ENCODE peak calls at places on chromosome 17, in ten cellular contexts. A is sigmoid colon, P is lower lobe of right lung, X is ovary, W is prostate gland, S is esophagus squamous epithelium, T is stomach, R is fibroblast of lung, O is foreskin fibroblast, C is GM23338. M is an unnamed sample.

GRCh38 chr17:57604771-57605733 is 140.0 kb downstream of the CCDC182 start:
- DNase-seq in A (peak), P (no peak), X (peak), W (peak), S (no peak), T (peak), R (peak), O (peak), C (peak), M (peak)

GRCh38 chr17:6427284-6427781 is 7.6 kb downstream of the AIPL1 start:
- DNase-seq in A (no peak), P (no peak), X (no peak), W (no peak), S (no peak), T (no peak), R (peak), O (peak), C (no peak), M (peak)

GRCh38 chr17:64739316-64740058 is 77.4 kb upstream of the SMURF2 start:
- DNase-seq in A (no peak), P (no peak), X (no peak), W (no peak), S (no peak), T (no peak), R (peak), O (peak), C (peak), M (no peak)

GRCh38 chr17:81550285-81550684 is 1.9 kb downstream of the FAAP100 start:
- DNase-seq in A (no peak), P (no peak), X (no peak), W (no peak), S (no peak), T (no peak), R (no peak), O (no peak), C (no peak), M (no peak)

GRCh38 chr17:76240461-76241204 is at the start of gene RNF157:
- DNase-seq in A (peak), P (peak), X (peak), W (peak), S (no peak), T (peak), R (peak), O (peak), C (peak), M (peak)

GRCh38 chr17:57892146-57892819 is 42.4 kb upstream of the MRPS23 start:
- DNase-seq in A (peak), P (peak), X (peak), W (peak), S (peak), T (peak), R (peak), O (peak), C (peak), M (peak)

GRCh38 chr17:39196820-39197331 is 593 bp downstream of the CACNB1 start:
- DNase-seq in A (no peak), P (peak), X (peak), W (no peak), S (no peak), T (no peak), R (no peak), O (peak), C (peak), M (peak)

GRCh38 chr17:74150428-74151025 is 53.0 kb upstream of the RPL38 start:
- DNase-seq in A (no peak), P (no peak), X (no peak), W (no peak), S (no peak), T (no peak), R (no peak), O (no peak), C (no peak), M (no peak)

GRCh38 chr17:47907932-47908562 is 12.0 kb downstream of the SP2 start:
- DNase-seq in A (no peak), P (no peak), X (no peak), W (no peak), S (no peak), T (no peak), R (no peak), O (no peak), C (no peak), M (no peak)

GRCh38 chr17:50363217-50364060 is 9.5 kb downstream of the MRPL27 start:
- DNase-seq in A (peak), P (no peak), X (no peak), W (no peak), S (no peak), T (no peak), R (peak), O (peak), C (peak), M (no peak)

GRCh38 chr17:68516732-68517131 is 4.5 kb downstream of the PRKAR1A start:
- DNase-seq in A (no peak), P (no peak), X (no peak), W (no peak), S (no peak), T (no peak), R (no peak), O (no peak), C (no peak), M (no peak)

GRCh38 chr17:75439287-75439686 is 17.1 kb upstream of the TMEM94 start:
- DNase-seq in A (no peak), P (no peak), X (no peak), W (no peak), S (no peak), T (no peak), R (no peak), O (no peak), C (no peak), M (no peak)

GRCh38 chr17:32441886-32442285 is 2.4 kb upstream of the PSMD11 start:
- DNase-seq in A (no peak), P (no peak), X (no peak), W (no peak), S (no peak), T (no peak), R (no peak), O (no peak), C (no peak), M (no peak)

GRCh38 chr17:47650525-47651522 is 1.1 kb downstream of the KPNB1 start:
- DNase-seq in A (peak), P (peak), X (peak), W (peak), S (peak), T (peak), R (peak), O (peak), C (peak), M (peak)

GRCh38 chr17:40314557-40314953 is 5.6 kb downstream of the RARA start:
- DNase-seq in A (peak), P (peak), X (peak), W (peak), S (no peak), T (peak), R (peak), O (peak), C (no peak), M (peak)

GRCh38 chr17:49217651-49218413 is 7.3 kb downstream of the ABI3 start:
- DNase-seq in A (peak), P (peak), X (no peak), W (peak), S (no peak), T (peak), R (no peak), O (no peak), C (no peak), M (peak)

GRCh38 chr17:75910699-75911098 is 6.0 kb upstream of the MRPL38 start:
- DNase-seq in A (no peak), P (no peak), X (no peak), W (peak), S (no peak), T (peak), R (no peak), O (no peak), C (peak), M (no peak)

GRCh38 chr17:10033449-10033848 is 128.4 kb upstream of the RCVRN start:
- DNase-seq in A (no peak), P (no peak), X (no peak), W (no peak), S (no peak), T (no peak), R (no peak), O (no peak), C (no peak), M (peak)
- TF ChIP-seq CTCF in A (no peak), P (no peak), X (no peak), W (no peak), S (no peak), T (no peak), R (no peak), O (no peak), C (no peak), M (no peak)

GRCh38 chr17:1908699-1909309 is 79.0 kb downstream of the RPA1 start:
- DNase-seq in A (peak), P (no peak), X (peak), W (peak), S (no peak), T (peak), R (peak), O (peak), C (peak), M (peak)
- H3K4me3 ChIP-seq in A (peak), P (peak), X (no peak), W (no peak), S (peak), T (peak), R (no peak), O (peak), C (peak), M (no peak)

GRCh38 chr17:17781591-17782424 is 55.0 kb downstream of the SREBF1 start:
- DNase-seq in A (peak), P (no peak), X (peak), W (peak), S (no peak), T (peak), R (peak), O (peak), C (peak), M (no peak)

GRCh38 chr17:17784599-17785264 is 52.1 kb downstream of the SREBF1 start:
- DNase-seq in A (no peak), P (no peak), X (no peak), W (no peak), S (no peak), T (peak), R (no peak), O (peak), C (peak), M (peak)

GRCh38 chr17:17782425-17783120 is 54.2 kb downstream of the SREBF1 start:
- DNase-seq in A (no peak), P (no peak), X (no peak), W (no peak), S (no peak), T (peak), R (no peak), O (peak), C (peak), M (peak)

GRCh38 chr17:17783825-17784598 is 52.8 kb downstream of the SREBF1 start:
- DNase-seq in A (no peak), P (no peak), X (peak), W (peak), S (no peak), T (peak), R (peak), O (peak), C (peak), M (peak)

DNA sequence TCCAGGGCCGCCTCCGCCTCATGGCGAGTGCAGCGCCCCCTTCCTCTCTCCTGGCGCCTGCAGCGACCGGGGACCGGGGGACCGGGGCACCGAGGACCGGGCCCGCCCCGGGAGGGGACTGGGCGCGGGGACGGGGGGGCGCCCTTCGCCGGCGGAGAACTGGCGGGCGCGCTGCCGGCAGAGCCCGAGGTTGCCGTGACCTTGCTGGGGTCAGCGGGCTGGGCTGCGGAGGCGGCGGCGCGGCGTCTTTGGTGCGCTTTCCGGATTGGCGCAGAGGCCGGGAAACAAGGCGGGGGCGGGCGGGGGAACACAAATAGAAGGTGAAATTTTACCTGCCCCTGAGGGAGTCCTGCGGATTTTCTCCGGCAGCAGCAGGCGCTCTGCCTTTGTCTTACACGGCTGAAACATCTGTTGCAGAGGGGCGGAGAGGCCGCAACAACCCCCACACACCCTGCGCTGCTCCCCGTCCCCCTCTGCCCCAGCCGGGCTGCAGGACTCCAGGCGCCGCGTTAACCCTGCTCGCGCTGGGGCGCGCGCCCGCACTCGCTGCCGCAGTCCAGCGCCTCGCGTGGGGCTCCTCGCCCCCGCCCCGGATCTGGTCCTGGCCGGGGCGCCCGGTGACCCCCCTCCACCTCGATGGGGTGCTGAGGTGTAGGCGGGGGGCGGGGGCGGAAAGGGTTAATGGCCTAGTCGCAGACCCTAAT is 53.5 kb downstream of the SREBF1 start:
- DNase-seq in A (no peak), P (peak), X (peak), W (peak), S (no peak), T (peak), R (peak), O (peak), C (peak), M (peak)
- TF ChIP-seq CTCF in A (no peak), P (no peak), X (no peak), W (no peak), S (peak), T (no peak), R (no peak), O (peak), C (peak), M (peak)

GRCh38 chr17:79555543-79555942 is 55.3 kb downstream of the RBFOX3 start:
- DNase-seq in A (peak), P (no peak), X (no peak), W (no peak), S (no peak), T (no peak), R (no peak), O (no peak), C (no peak), M (no peak)
- H3K4me3 ChIP-seq in A (no peak), P (no peak), X (no peak), W (no peak), S (no peak), T (no peak), R (no peak), O (no peak), C (no peak), M (no peak)